ENCODE peak calls at places on chromosomes 7 and 10, in ten cellular contexts. F is cerebellar cortex; N is stimulated activated CD4-positive, alpha-beta T cell treated with anti-CD3 and anti-CD28 coated beads, TNF-alpha, amount 100 ng/mL, for 24 hours; T is AG04450; C is mucosa of descending colon; K is iPS-NIHi11; G is T follicular helper cell; B is A549; U is LoVo; L is kidney. S is an unnamed sample.

GRCh38 chr7:78967046-78967445 is 486.4 kb downstream of the MAGI2 start:
- DNase-seq in F (no peak), N (no peak), T (peak; percentile 23), C (no peak), K (no peak), G (no peak), B (no peak), U (no peak), L (no peak), S (no peak)

GRCh38 chr7:25851332-25852248 is 300.4 kb upstream of the NFE2L3 start:
- DNase-seq in F (peak; percentile 94), N (peak; percentile 63), T (peak; percentile 57), C (peak; percentile 91), K (peak; percentile 66), G (peak; percentile 34), B (peak; percentile 75), U (peak; percentile 91), L (peak; percentile 91), S (peak; percentile 89)

GRCh38 chr10:59493017-59493416 is 130.7 kb upstream of the FAM13C start:
- DNase-seq in F (no peak), N (no peak), T (no peak), C (no peak), K (no peak), G (no peak), B (no peak), U (no peak), L (no peak), S (no peak)

GRCh38 chr7:18689535-18689934 is 194.0 kb downstream of the HDAC9 start:
- DNase-seq in F (no peak), N (no peak), T (no peak), C (no peak), K (no peak), G (no peak), B (no peak), U (no peak), L (no peak), S (no peak)

GRCh38 chr7:112985377-112985987 is 101.1 kb downstream of the GPR85 start:
- DNase-seq in F (no peak), N (no peak), T (no peak), C (no peak), K (no peak), G (no peak), B (no peak), U (no peak), L (no peak), S (no peak)

GRCh38 chr10:61890881-61891409 is 10.6 kb upstream of the ARID5B start:
- DNase-seq in F (no peak), N (no peak), T (no peak), C (no peak), K (no peak), G (no peak), B (no peak), U (no peak), L (no peak), S (no peak)

GRCh38 chr7:2520131-2520807 is 695 bp downstream of the LFNG start:
- DNase-seq in F (no peak), N (no peak), T (no peak), C (peak; percentile 75), K (no peak), G (no peak), B (peak; percentile 55), U (peak; percentile 22), L (no peak), S (peak; percentile 57)

GRCh38 chr10:132914732-132915131 is 27.6 kb downstream of the CFAP46 start:
- DNase-seq in F (no peak), N (no peak), T (no peak), C (no peak), K (no peak), G (no peak), B (no peak), U (no peak), L (peak; percentile 41), S (no peak)

GRCh38 chr7:108328174-108328651 is 128.0 kb downstream of the NRCAM start:
- DNase-seq in F (no peak), N (no peak), T (no peak), C (peak; percentile 20), K (no peak), G (no peak), B (no peak), U (no peak), L (no peak), S (no peak)

GRCh38 chr10:131854579-131855335 is 46.1 kb upstream of the PPP2R2D start:
- DNase-seq in F (no peak), N (no peak), T (no peak), C (no peak), K (no peak), G (no peak), B (no peak), U (no peak), L (peak; percentile 54), S (no peak)

GRCh38 chr10:86366033-86366901 is at the start of gene GRID1:
- DNase-seq in F (no peak), N (no peak), T (no peak), C (peak; percentile 49), K (peak; percentile 92), G (no peak), B (no peak), U (no peak), L (peak; percentile 73), S (peak; percentile 79)

GRCh38 chr10:49458869-49459268 is 63.0 kb upstream of the DRGX start:
- DNase-seq in F (no peak), N (no peak), T (no peak), C (no peak), K (no peak), G (no peak), B (no peak), U (no peak), L (no peak), S (no peak)

GRCh38 chr7:108227360-108227749 is 97.2 kb upstream of the LAMB4 start:
- DNase-seq in F (no peak), N (no peak), T (no peak), C (no peak), K (no peak), G (no peak), B (no peak), U (no peak), L (no peak), S (no peak)